ENCODE peak calls at places on chromosomes 4 and X, in six cellular contexts. J, S, E, P, T and H are unnamed samples.

GRCh38 chrX:18428006-18428405 is 2.6 kb downstream of the CDKL5 start:
- DNase-seq in T (peak), S (no peak), P (no peak), J (no peak), E (no peak), H (no peak)

GRCh38 chrX:48794993-48795501 is 6.8 kb upstream of the HDAC6 start:
- DNase-seq in T (no peak), E (peak), J (no peak), P (no peak), S (peak), H (no peak)

GRCh38 chr4:86939123-86939522 is 4.3 kb downstream of the AFF1 start:
- DNase-seq in J (no peak), T (no peak), S (no peak), P (no peak), E (no peak), H (peak)

GRCh38 chrX:110006826-110007375 is 4.0 kb downstream of the TMEM164 start:
- DNase-seq in J (no peak), E (no peak), P (no peak), T (no peak), S (no peak), H (no peak)

GRCh38 chr4:138560448-138560847 is 318.3 kb upstream of the SLC7A11 start:
- DNase-seq in S (peak), J (peak), E (no peak), T (no peak), P (peak), H (no peak)

GRCh38 chr4:154779362-154779947 is 1.6 kb upstream of the RBM46 start:
- DNase-seq in E (peak), P (no peak), T (peak), J (no peak), S (peak), H (peak)

GRCh38 chr4:105145059-105145912 is 1.4 kb upstream of the TET2 start:
- DNase-seq in E (no peak), J (no peak), S (no peak), T (no peak), P (no peak), H (peak)

GRCh38 chrX:71367396-71367795 is 1.2 kb downstream of the TAF1 start:
- DNase-seq in E (no peak), J (no peak), P (no peak), T (no peak), S (no peak), H (no peak)

GRCh38 chr4:26763063-26763462 is 97.6 kb upstream of the STIM2 start:
- DNase-seq in E (no peak), J (no peak), T (no peak), P (no peak), S (no peak), H (no peak)

GRCh38 chr4:160537681-160538080 is 1434.8 kb downstream of the RAPGEF2 start:
- DNase-seq in E (no peak), P (no peak), T (no peak), S (no peak), J (no peak), H (no peak)

GRCh38 chr4:6687947-6688878 is 5.5 kb upstream of the S100P start:
- DNase-seq in J (no peak), P (no peak), E (no peak), T (peak), S (no peak), H (no peak)

DNA sequence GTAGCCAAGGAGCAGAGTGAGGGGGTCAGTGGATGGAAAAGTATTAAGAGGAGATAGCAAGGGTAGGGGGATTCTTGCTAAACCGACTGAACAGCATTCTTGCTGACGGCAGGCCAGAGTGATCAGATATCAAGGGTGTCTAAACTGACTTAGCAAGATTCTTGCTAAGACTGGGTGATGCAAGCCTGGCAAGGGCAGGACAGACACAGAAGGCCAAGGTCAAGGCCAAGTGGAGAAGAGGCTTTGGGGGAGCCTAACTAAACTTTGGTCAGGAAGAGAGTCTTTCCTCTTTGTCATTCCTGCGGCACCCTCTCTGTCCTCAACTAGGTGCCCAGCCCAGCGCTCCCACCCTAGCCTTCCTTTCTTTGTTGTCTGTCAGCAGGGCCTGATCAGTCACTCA is 812 bp downstream of the XPNPEP2 start:
- DNase-seq in S (no peak), P (no peak), J (no peak), E (no peak), T (no peak), H (no peak)
- TF ChIP-seq JUN in S (no peak), P (no peak), J (no peak), E (no peak), T (no peak), H (no peak)

DNA sequence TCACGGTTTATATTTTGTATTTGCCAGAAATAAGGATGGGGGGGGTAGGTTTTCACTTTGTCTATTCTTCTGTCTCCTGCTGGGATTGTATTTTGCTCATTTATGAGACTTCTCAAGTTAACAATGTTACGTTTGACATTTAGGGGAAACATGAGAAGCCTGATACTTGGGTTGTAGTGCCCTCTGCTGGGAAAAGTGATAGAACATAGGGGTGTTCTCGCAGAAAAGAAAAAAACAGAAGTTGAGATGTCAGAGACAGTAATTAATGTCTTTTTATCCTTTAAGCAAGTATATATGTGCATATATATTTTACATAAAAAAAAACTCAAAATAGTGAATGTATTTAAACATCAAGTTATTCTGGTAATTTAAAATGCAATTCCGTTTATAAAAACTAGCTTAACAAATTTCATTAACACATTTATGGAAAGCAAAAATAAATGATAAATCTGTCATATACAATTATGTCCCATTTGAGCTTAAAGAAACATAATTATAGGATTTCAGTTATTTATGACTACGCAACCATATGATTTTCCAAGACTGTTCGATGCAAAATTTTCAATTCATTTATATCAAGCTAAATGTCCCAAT is 46.0 kb upstream of the TMPRSS11F start:
- DNase-seq in S (peak), P (no peak), E (peak), T (peak), J (no peak), H (peak)
- TF ChIP-seq MAX in S (no peak), P (no peak), E (no peak), T (no peak), J (no peak), H (no peak)

GRCh38 chrX:82711432-82711831 is 796.7 kb upstream of the POU3F4 start:
- DNase-seq in P (peak), T (no peak), J (no peak), S (no peak), E (no peak), H (no peak)
- TF ChIP-seq JUN in P (no peak), T (no peak), J (no peak), S (no peak), E (no peak), H (no peak)

GRCh38 chrX:40152706-40153334 is 55.1 kb upstream of the BCOR start:
- DNase-seq in E (peak), T (no peak), S (peak), P (no peak), J (no peak), H (no peak)

GRCh38 chrX:40152173-40152705 is 54.5 kb upstream of the BCOR start:
- DNase-seq in T (no peak), S (peak), E (no peak), P (no peak), J (peak), H (no peak)

GRCh38 chrX:40150503-40150902 is 52.7 kb upstream of the BCOR start:
- DNase-seq in T (no peak), E (no peak), S (no peak), P (no peak), J (no peak), H (no peak)

GRCh38 chrX:40149286-40150175 is 51.8 kb upstream of the BCOR start:
- DNase-seq in J (no peak), T (no peak), S (no peak), E (no peak), P (no peak), H (no peak)

GRCh38 chrX:40151211-40152172 is 53.7 kb upstream of the BCOR start:
- DNase-seq in J (peak), T (no peak), S (peak), E (no peak), P (no peak), H (no peak)
- TF ChIP-seq MAX in J (no peak), T (no peak), S (no peak), E (no peak), P (no peak), H (no peak)